ENCODE peak calls at places on chromosomes 2 and 18, in ten cellular contexts. One of them, this sample, is unnamed.

GRCh38 chr18:13400636-13401315 is 182.2 kb downstream of the LDLRAD4 start:
- DNase-seq in left ventricle myocardium inferior: no peak
- DNase-seq in HuH-7.5: no peak
- DNase-seq in stimulated activated naive CD8-positive, alpha-beta T cell treated with anti-CD3 and anti-CD28 coated beads, Interleukin-15, Interleukin-2, amounts not matched to agents 100 U/mL and 50 U/mL, for 24 hours: no peak
- DNase-seq in KG1: no peak
- DNase-seq in MM.1S: no peak
- DNase-seq in bronchial epithelial cell: no peak
- DNase-seq in SW480: no peak
- DNase-seq in naive thymus-derived CD4-positive, alpha-beta T cell: no peak
- DNase-seq in hepatocyte: no peak
- DNase-seq in this sample: no peak

GRCh38 chr2:30915485-30915884 is 108.2 kb upstream of the CAPN13 start:
- DNase-seq in left ventricle myocardium inferior: peak
- DNase-seq in HuH-7.5: no peak
- DNase-seq in stimulated activated naive CD8-positive, alpha-beta T cell treated with anti-CD3 and anti-CD28 coated beads, Interleukin-15, Interleukin-2, amounts not matched to agents 100 U/mL and 50 U/mL, for 24 hours: peak
- DNase-seq in KG1: no peak
- DNase-seq in MM.1S: no peak
- DNase-seq in bronchial epithelial cell: peak
- DNase-seq in SW480: peak
- DNase-seq in naive thymus-derived CD4-positive, alpha-beta T cell: no peak
- DNase-seq in hepatocyte: peak
- DNase-seq in this sample: no peak

GRCh38 chr2:196718796-196719564 is 79.5 kb downstream of the CCDC150 start:
- DNase-seq in left ventricle myocardium inferior: no peak
- DNase-seq in HuH-7.5: peak
- DNase-seq in stimulated activated naive CD8-positive, alpha-beta T cell treated with anti-CD3 and anti-CD28 coated beads, Interleukin-15, Interleukin-2, amounts not matched to agents 100 U/mL and 50 U/mL, for 24 hours: no peak
- DNase-seq in KG1: no peak
- DNase-seq in MM.1S: peak
- DNase-seq in bronchial epithelial cell: no peak
- DNase-seq in SW480: no peak
- DNase-seq in naive thymus-derived CD4-positive, alpha-beta T cell: no peak
- DNase-seq in hepatocyte: peak
- DNase-seq in this sample: no peak

GRCh38 chr18:23065234-23065806 is 70.0 kb upstream of the CABLES1 start:
- DNase-seq in left ventricle myocardium inferior: no peak
- DNase-seq in HuH-7.5: no peak
- DNase-seq in stimulated activated naive CD8-positive, alpha-beta T cell treated with anti-CD3 and anti-CD28 coated beads, Interleukin-15, Interleukin-2, amounts not matched to agents 100 U/mL and 50 U/mL, for 24 hours: no peak
- DNase-seq in KG1: no peak
- DNase-seq in MM.1S: no peak
- DNase-seq in bronchial epithelial cell: no peak
- DNase-seq in SW480: no peak
- DNase-seq in naive thymus-derived CD4-positive, alpha-beta T cell: no peak
- DNase-seq in hepatocyte: no peak
- DNase-seq in this sample: no peak

GRCh38 chr2:149877913-149878312 is 290.3 kb upstream of the MMADHC start:
- DNase-seq in left ventricle myocardium inferior: no peak
- DNase-seq in HuH-7.5: no peak
- DNase-seq in stimulated activated naive CD8-positive, alpha-beta T cell treated with anti-CD3 and anti-CD28 coated beads, Interleukin-15, Interleukin-2, amounts not matched to agents 100 U/mL and 50 U/mL, for 24 hours: no peak
- DNase-seq in KG1: no peak
- DNase-seq in MM.1S: peak
- DNase-seq in bronchial epithelial cell: peak
- DNase-seq in SW480: no peak
- DNase-seq in naive thymus-derived CD4-positive, alpha-beta T cell: no peak
- DNase-seq in hepatocyte: no peak
- DNase-seq in this sample: no peak

GRCh38 chr18:32405588-32405987 is 65.1 kb downstream of the GAREM1 start:
- DNase-seq in left ventricle myocardium inferior: no peak
- DNase-seq in HuH-7.5: no peak
- DNase-seq in stimulated activated naive CD8-positive, alpha-beta T cell treated with anti-CD3 and anti-CD28 coated beads, Interleukin-15, Interleukin-2, amounts not matched to agents 100 U/mL and 50 U/mL, for 24 hours: no peak
- DNase-seq in KG1: no peak
- DNase-seq in MM.1S: no peak
- DNase-seq in bronchial epithelial cell: no peak
- DNase-seq in SW480: no peak
- DNase-seq in naive thymus-derived CD4-positive, alpha-beta T cell: no peak
- DNase-seq in hepatocyte: no peak
- DNase-seq in this sample: no peak

GRCh38 chr18:58048243-58048642 is 4.2 kb downstream of the NEDD4L start:
- DNase-seq in left ventricle myocardium inferior: no peak
- DNase-seq in HuH-7.5: no peak
- DNase-seq in stimulated activated naive CD8-positive, alpha-beta T cell treated with anti-CD3 and anti-CD28 coated beads, Interleukin-15, Interleukin-2, amounts not matched to agents 100 U/mL and 50 U/mL, for 24 hours: no peak
- DNase-seq in KG1: no peak
- DNase-seq in MM.1S: no peak
- DNase-seq in bronchial epithelial cell: no peak
- DNase-seq in SW480: no peak
- DNase-seq in naive thymus-derived CD4-positive, alpha-beta T cell: no peak
- DNase-seq in hepatocyte: no peak
- DNase-seq in this sample: no peak

GRCh38 chr18:37393945-37394609 is 171.5 kb downstream of the CELF4 start:
- DNase-seq in left ventricle myocardium inferior: peak
- DNase-seq in HuH-7.5: no peak
- DNase-seq in stimulated activated naive CD8-positive, alpha-beta T cell treated with anti-CD3 and anti-CD28 coated beads, Interleukin-15, Interleukin-2, amounts not matched to agents 100 U/mL and 50 U/mL, for 24 hours: no peak
- DNase-seq in KG1: no peak
- DNase-seq in MM.1S: peak
- DNase-seq in bronchial epithelial cell: no peak
- DNase-seq in SW480: no peak
- DNase-seq in naive thymus-derived CD4-positive, alpha-beta T cell: no peak
- DNase-seq in hepatocyte: peak
- DNase-seq in this sample: no peak

GRCh38 chr2:172095146-172095904 is 7.4 kb downstream of the DLX2 start:
- DNase-seq in left ventricle myocardium inferior: peak
- DNase-seq in HuH-7.5: peak
- DNase-seq in stimulated activated naive CD8-positive, alpha-beta T cell treated with anti-CD3 and anti-CD28 coated beads, Interleukin-15, Interleukin-2, amounts not matched to agents 100 U/mL and 50 U/mL, for 24 hours: peak
- DNase-seq in KG1: no peak
- DNase-seq in MM.1S: peak
- DNase-seq in bronchial epithelial cell: peak
- DNase-seq in SW480: peak
- DNase-seq in naive thymus-derived CD4-positive, alpha-beta T cell: peak
- DNase-seq in hepatocyte: peak
- DNase-seq in this sample: peak

GRCh38 chr18:23721711-23722479 is 32.6 kb downstream of the LAMA3 start:
- DNase-seq in left ventricle myocardium inferior: no peak
- DNase-seq in HuH-7.5: no peak
- DNase-seq in stimulated activated naive CD8-positive, alpha-beta T cell treated with anti-CD3 and anti-CD28 coated beads, Interleukin-15, Interleukin-2, amounts not matched to agents 100 U/mL and 50 U/mL, for 24 hours: no peak
- DNase-seq in KG1: no peak
- DNase-seq in MM.1S: no peak
- DNase-seq in bronchial epithelial cell: no peak
- DNase-seq in SW480: no peak
- DNase-seq in naive thymus-derived CD4-positive, alpha-beta T cell: no peak
- DNase-seq in hepatocyte: peak
- DNase-seq in this sample: no peak

GRCh38 chr18:79336556-79337142 is 59.1 kb upstream of the NFATC1 start:
- DNase-seq in left ventricle myocardium inferior: no peak
- DNase-seq in HuH-7.5: no peak
- DNase-seq in stimulated activated naive CD8-positive, alpha-beta T cell treated with anti-CD3 and anti-CD28 coated beads, Interleukin-15, Interleukin-2, amounts not matched to agents 100 U/mL and 50 U/mL, for 24 hours: no peak
- DNase-seq in KG1: no peak
- DNase-seq in MM.1S: no peak
- DNase-seq in bronchial epithelial cell: no peak
- DNase-seq in SW480: no peak
- DNase-seq in naive thymus-derived CD4-positive, alpha-beta T cell: no peak
- DNase-seq in hepatocyte: no peak
- DNase-seq in this sample: no peak

GRCh38 chr2:27379383-27379839 is 1.1 kb downstream of the ZNF513 start:
- DNase-seq in left ventricle myocardium inferior: no peak
- DNase-seq in HuH-7.5: no peak
- DNase-seq in stimulated activated naive CD8-positive, alpha-beta T cell treated with anti-CD3 and anti-CD28 coated beads, Interleukin-15, Interleukin-2, amounts not matched to agents 100 U/mL and 50 U/mL, for 24 hours: no peak
- DNase-seq in KG1: no peak
- DNase-seq in MM.1S: no peak
- DNase-seq in bronchial epithelial cell: no peak
- DNase-seq in SW480: no peak
- DNase-seq in naive thymus-derived CD4-positive, alpha-beta T cell: no peak
- DNase-seq in hepatocyte: no peak
- DNase-seq in this sample: no peak

GRCh38 chr2:118635891-118636290 is 211.6 kb downstream of the EN1 start:
- DNase-seq in left ventricle myocardium inferior: no peak
- DNase-seq in HuH-7.5: no peak
- DNase-seq in stimulated activated naive CD8-positive, alpha-beta T cell treated with anti-CD3 and anti-CD28 coated beads, Interleukin-15, Interleukin-2, amounts not matched to agents 100 U/mL and 50 U/mL, for 24 hours: no peak
- DNase-seq in KG1: no peak
- DNase-seq in MM.1S: no peak
- DNase-seq in bronchial epithelial cell: no peak
- DNase-seq in SW480: no peak
- DNase-seq in naive thymus-derived CD4-positive, alpha-beta T cell: no peak
- DNase-seq in hepatocyte: no peak
- DNase-seq in this sample: no peak

GRCh38 chr2:197615033-197615652 is 60.2 kb downstream of the RFTN2 start:
- DNase-seq in left ventricle myocardium inferior: no peak
- DNase-seq in HuH-7.5: peak
- DNase-seq in stimulated activated naive CD8-positive, alpha-beta T cell treated with anti-CD3 and anti-CD28 coated beads, Interleukin-15, Interleukin-2, amounts not matched to agents 100 U/mL and 50 U/mL, for 24 hours: no peak
- DNase-seq in KG1: no peak
- DNase-seq in MM.1S: peak
- DNase-seq in bronchial epithelial cell: peak
- DNase-seq in SW480: no peak
- DNase-seq in naive thymus-derived CD4-positive, alpha-beta T cell: no peak
- DNase-seq in hepatocyte: peak
- DNase-seq in this sample: no peak

GRCh38 chr2:88666576-88666975 is 24.9 kb upstream of the RPIA start:
- DNase-seq in left ventricle myocardium inferior: no peak
- DNase-seq in HuH-7.5: no peak
- DNase-seq in stimulated activated naive CD8-positive, alpha-beta T cell treated with anti-CD3 and anti-CD28 coated beads, Interleukin-15, Interleukin-2, amounts not matched to agents 100 U/mL and 50 U/mL, for 24 hours: no peak
- DNase-seq in KG1: no peak
- DNase-seq in MM.1S: no peak
- DNase-seq in bronchial epithelial cell: no peak
- DNase-seq in SW480: peak
- DNase-seq in naive thymus-derived CD4-positive, alpha-beta T cell: no peak
- DNase-seq in hepatocyte: peak
- DNase-seq in this sample: no peak

GRCh38 chr2:48113767-48114166 is 207.5 kb upstream of the FBXO11 start:
- DNase-seq in left ventricle myocardium inferior: no peak
- DNase-seq in HuH-7.5: no peak
- DNase-seq in stimulated activated naive CD8-positive, alpha-beta T cell treated with anti-CD3 and anti-CD28 coated beads, Interleukin-15, Interleukin-2, amounts not matched to agents 100 U/mL and 50 U/mL, for 24 hours: no peak
- DNase-seq in KG1: no peak
- DNase-seq in MM.1S: no peak
- DNase-seq in bronchial epithelial cell: no peak
- DNase-seq in SW480: no peak
- DNase-seq in naive thymus-derived CD4-positive, alpha-beta T cell: no peak
- DNase-seq in hepatocyte: no peak
- DNase-seq in this sample: no peak

GRCh38 chr2:71680925-71681324 is 227.6 kb downstream of the DYSF start:
- DNase-seq in left ventricle myocardium inferior: no peak
- DNase-seq in HuH-7.5: no peak
- DNase-seq in stimulated activated naive CD8-positive, alpha-beta T cell treated with anti-CD3 and anti-CD28 coated beads, Interleukin-15, Interleukin-2, amounts not matched to agents 100 U/mL and 50 U/mL, for 24 hours: no peak
- DNase-seq in KG1: no peak
- DNase-seq in MM.1S: no peak
- DNase-seq in bronchial epithelial cell: no peak
- DNase-seq in SW480: no peak
- DNase-seq in naive thymus-derived CD4-positive, alpha-beta T cell: no peak
- DNase-seq in hepatocyte: no peak
- DNase-seq in this sample: no peak

GRCh38 chr2:102098756-102099155 is 43.8 kb upstream of the IL1R1 start:
- DNase-seq in left ventricle myocardium inferior: no peak
- DNase-seq in HuH-7.5: no peak
- DNase-seq in stimulated activated naive CD8-positive, alpha-beta T cell treated with anti-CD3 and anti-CD28 coated beads, Interleukin-15, Interleukin-2, amounts not matched to agents 100 U/mL and 50 U/mL, for 24 hours: no peak
- DNase-seq in KG1: no peak
- DNase-seq in MM.1S: no peak
- DNase-seq in bronchial epithelial cell: peak
- DNase-seq in SW480: no peak
- DNase-seq in naive thymus-derived CD4-positive, alpha-beta T cell: no peak
- DNase-seq in hepatocyte: no peak
- DNase-seq in this sample: no peak

GRCh38 chr18:2958819-2959298 is 54.1 kb downstream of the LPIN2 start:
- DNase-seq in left ventricle myocardium inferior: no peak
- DNase-seq in HuH-7.5: no peak
- DNase-seq in stimulated activated naive CD8-positive, alpha-beta T cell treated with anti-CD3 and anti-CD28 coated beads, Interleukin-15, Interleukin-2, amounts not matched to agents 100 U/mL and 50 U/mL, for 24 hours: no peak
- DNase-seq in KG1: no peak
- DNase-seq in MM.1S: peak
- DNase-seq in bronchial epithelial cell: no peak
- DNase-seq in SW480: no peak
- DNase-seq in naive thymus-derived CD4-positive, alpha-beta T cell: no peak
- DNase-seq in hepatocyte: peak
- DNase-seq in this sample: no peak

GRCh38 chr2:238387376-238387775 is 39.4 kb upstream of the ASB1 start:
- DNase-seq in left ventricle myocardium inferior: no peak
- DNase-seq in HuH-7.5: no peak
- DNase-seq in stimulated activated naive CD8-positive, alpha-beta T cell treated with anti-CD3 and anti-CD28 coated beads, Interleukin-15, Interleukin-2, amounts not matched to agents 100 U/mL and 50 U/mL, for 24 hours: no peak
- DNase-seq in KG1: no peak
- DNase-seq in MM.1S: no peak
- DNase-seq in bronchial epithelial cell: no peak
- DNase-seq in SW480: no peak
- DNase-seq in naive thymus-derived CD4-positive, alpha-beta T cell: no peak
- DNase-seq in hepatocyte: no peak
- DNase-seq in this sample: no peak

This sample was measured in activated effector memory CD4-positive, alpha-beta T cell treated with Interleukin-2 at 50 U/mL for 16 hours.